ENCODE peak calls at places on chromosome 21, in six cellular contexts. O is heart right ventricle, C is endodermal cell, R is tibial artery, L is right cardiac atrium, I is thoracic aorta. B is an unnamed sample. For H3K4me1, the result is how much of the 10 kb centered on the place peaks cover.

GRCh38 chr21:20949884-20950283 is 48.3 kb upstream of the NCAM2 start:
- DNase-seq in O (no peak), C (no peak), R (no peak), L (no peak), I (no peak), B (no peak)

GRCh38 chr21:31181089-31181757 is 142.9 kb upstream of the KRTAP19-8 start:
- DNase-seq in O (no peak), C (no peak), R (no peak), L (no peak), I (no peak), B (no peak)

GRCh38 chr21:32382108-32382601 is 10.7 kb downstream of the URB1 start:
- DNase-seq in O (no peak), C (no peak), R (no peak), L (no peak), I (no peak), B (no peak)

GRCh38 chr21:46205121-46205520 is 20.9 kb upstream of the SPATC1L start:
- DNase-seq in O (no peak), C (no peak), R (no peak), L (no peak), I (no peak), B (no peak)

GRCh38 chr21:14737922-14738321 is 191.8 kb upstream of the SAMSN1 start:
- DNase-seq in O (peak), C (no peak), R (no peak), L (no peak), I (no peak), B (no peak)

GRCh38 chr21:16285646-16286223 is 556.0 kb downstream of the USP25 start:
- DNase-seq in O (no peak), C (no peak), R (no peak), L (no peak), I (no peak), B (no peak)

GRCh38 chr21:28439246-28439645 is 553.4 kb downstream of the LTN1 start:
- DNase-seq in O (no peak), C (no peak), R (no peak), L (no peak), I (no peak), B (no peak)

GRCh38 chr21:15088483-15088882 is 23.7 kb upstream of the NRIP1 start:
- DNase-seq in O (no peak), C (no peak), R (no peak), L (no peak), I (no peak), B (no peak)

GRCh38 chr21:27532081-27532480 is 565.2 kb upstream of the ADAMTS5 start:
- DNase-seq in O (no peak), C (no peak), R (no peak), L (no peak), I (no peak), B (no peak)

GRCh38 chr21:16541366-16541765 is 811.6 kb downstream of the USP25 start:
- DNase-seq in O (no peak), C (no peak), R (no peak), L (no peak), I (no peak), B (no peak)

GRCh38 chr21:35602811-35603210 is 457.5 kb downstream of the SETD4 start:
- DNase-seq in O (no peak), C (no peak), R (no peak), L (no peak), I (no peak), B (no peak)

GRCh38 chr21:46083271-46084040 is 14.5 kb upstream of the COL6A2 start:
- DNase-seq in O (no peak), C (peak), R (peak), L (peak), I (no peak), B (no peak)

GRCh38 chr21:25133939-25134338 is 473.3 kb downstream of the MRPL39 start:
- DNase-seq in O (no peak), C (no peak), R (no peak), L (no peak), I (no peak), B (no peak)

GRCh38 chr21:39125752-39126485 is 57.3 kb downstream of the PSMG1 start:
- DNase-seq in O (peak), C (peak), R (no peak), L (no peak), I (no peak), B (no peak)

GRCh38 chr21:14533555-14534400 is 12.3 kb downstream of the SAMSN1 start:
- DNase-seq in O (no peak), C (no peak), R (no peak), L (no peak), I (no peak), B (no peak)

GRCh38 chr21:46250146-46250725 is 21.7 kb upstream of the LSS start:
- DNase-seq in O (no peak), C (no peak), R (no peak), L (no peak), I (no peak), B (no peak)

GRCh38 chr21:43648171-43648570 is 11.1 kb downstream of the HSF2BP start:
- DNase-seq in O (no peak), C (no peak), R (no peak), L (no peak), I (no peak), B (no peak)

GRCh38 chr21:17818158-17819113 is 720 bp downstream of the C21orf91 start:
- DNase-seq in O (peak), C (peak), R (peak), L (peak), I (no peak), B (no peak)

GRCh38 chr21:28111151-28111619 is 881.5 kb downstream of the LTN1 start:
- DNase-seq in O (peak), C (no peak), R (no peak), L (peak), I (no peak), B (no peak)

GRCh38 chr21:22115746-22116145 is 1117.5 kb downstream of the NCAM2 start:
- DNase-seq in O (no peak), C (no peak), R (no peak), L (no peak), I (no peak), B (no peak)

GRCh38 chr21:16514316-16514715 is 784.5 kb downstream of the USP25 start:
- DNase-seq in O (no peak), C (no peak), R (no peak), L (no peak), I (no peak), B (no peak)

GRCh38 chr21:23687154-23687553 is 1920.1 kb downstream of the MRPL39 start:
- DNase-seq in O (no peak), C (no peak), R (no peak), L (no peak), I (no peak), B (no peak)

GRCh38 chr21:24290151-24290833 is 1317.0 kb downstream of the MRPL39 start:
- DNase-seq in O (no peak), C (no peak), R (no peak), L (no peak), I (no peak), B (no peak)

GRCh38 chr21:24939288-24939687 is 668.0 kb downstream of the MRPL39 start:
- DNase-seq in O (no peak), C (no peak), R (no peak), L (no peak), I (no peak), B (no peak)

GRCh38 chr21:28442624-28443023 is 550.1 kb downstream of the LTN1 start:
- DNase-seq in O (no peak), C (no peak), R (no peak), L (no peak), I (no peak), B (no peak)

GRCh38 chr21:32353002-32353711 is 39.7 kb downstream of the URB1 start:
- DNase-seq in O (no peak), C (no peak), R (no peak), L (no peak), I (no peak), B (peak)

GRCh38 chr21:14901482-14901958 is 163.3 kb downstream of the NRIP1 start:
- DNase-seq in O (no peak), C (no peak), R (no peak), L (no peak), I (no peak), B (no peak)

GRCh38 chr21:32515869-32516268 is 69.5 kb downstream of the TCP10L start:
- DNase-seq in O (no peak), C (no peak), R (no peak), L (no peak), I (no peak), B (no peak)

GRCh38 chr21:30882907-30883597 is 1.7 kb upstream of the KRTAP11-1 start:
- DNase-seq in O (no peak), C (no peak), R (no peak), L (no peak), I (no peak), B (no peak)

GRCh38 chr21:46229133-46229922 is 754 bp upstream of the LSS start:
- DNase-seq in O (no peak), C (no peak), R (no peak), L (no peak), I (no peak), B (no peak)

GRCh38 chr21:46036696-46037337 is 55.2 kb downstream of the COL6A1 start:
- DNase-seq in O (no peak), C (no peak), R (no peak), L (peak), I (no peak), B (no peak)

GRCh38 chr21:42459583-42460215 is 36.3 kb downstream of the RSPH1 start:
- DNase-seq in O (no peak), C (peak), R (peak), L (no peak), I (no peak), B (no peak)
- H3K4me1 ChIP-seq in O (under half), C (under half), R (under half), L (under half), I (under half), B (under half)

GRCh38 chr21:37009740-37010341 is 3.3 kb downstream of the RIPPLY3 start:
- DNase-seq in O (peak), C (peak), R (peak), L (peak), I (peak), B (peak)
- H3K4me3 ChIP-seq in O (no peak), C (peak), R (no peak), L (no peak), I (peak), B (peak)

GRCh38 chr21:41425588-41425953 is 468 bp upstream of the MX1 start:
- DNase-seq in O (no peak), C (no peak), R (peak), L (no peak), I (no peak), B (no peak)
- H3K4me1 ChIP-seq in O (under half), C (under half), R (under half), L (under half), I (under half), B (under half)

DNA sequence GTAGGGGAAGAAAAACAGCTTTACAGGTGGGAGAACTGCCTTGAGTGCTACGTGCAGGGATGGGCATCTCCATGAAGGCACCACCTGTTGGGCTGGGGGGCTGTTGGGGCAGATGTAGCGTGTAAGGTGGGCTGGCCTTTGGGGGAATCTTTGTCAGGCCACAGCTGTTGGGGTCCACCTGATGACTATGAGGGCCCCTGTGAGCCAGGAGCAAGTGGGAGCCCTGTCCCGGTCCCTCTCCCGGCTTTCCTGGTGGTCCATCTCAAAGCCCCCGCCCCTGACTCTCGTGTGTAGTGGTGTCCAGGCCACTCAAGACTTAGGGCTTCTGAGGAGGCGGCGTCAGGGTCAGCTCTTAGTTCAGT is 13.5 kb downstream of the SLC37A1 start:
- DNase-seq in O (no peak), C (peak), R (peak), L (no peak), I (no peak), B (peak)
- H3K4me3 ChIP-seq in O (no peak), C (no peak), R (no peak), L (no peak), I (no peak), B (no peak)

GRCh38 chr21:26140185-26140584 is 30.4 kb downstream of the APP start:
- DNase-seq in O (peak), C (no peak), R (peak), L (peak), I (no peak), B (no peak)
- H3K4me1 ChIP-seq in O (under half), C (under half), R (under half), L (under half), I (under half), B (under half)

GRCh38 chr21:44911066-44911383 is 9.7 kb downstream of the ITGB2 start:
- DNase-seq in O (no peak), C (no peak), R (no peak), L (no peak), I (no peak), B (no peak)
- H3K4me3 ChIP-seq in O (no peak), C (no peak), R (no peak), L (no peak), I (no peak), B (no peak)

GRCh38 chr21:33938381-33938780 is 22.8 kb upstream of the ATP5PO start:
- DNase-seq in O (no peak), C (no peak), R (no peak), L (no peak), I (no peak), B (no peak)

GRCh38 chr21:33940846-33941245 is 25.2 kb upstream of the ATP5PO start:
- DNase-seq in O (no peak), C (no peak), R (no peak), L (no peak), I (no peak), B (no peak)

GRCh38 chr21:33937931-33938339 is 22.3 kb upstream of the ATP5PO start:
- DNase-seq in O (no peak), C (no peak), R (no peak), L (no peak), I (no peak), B (no peak)

GRCh38 chr21:33940164-33940563 is 24.6 kb upstream of the ATP5PO start:
- DNase-seq in O (no peak), C (no peak), R (no peak), L (no peak), I (no peak), B (no peak)

DNA sequence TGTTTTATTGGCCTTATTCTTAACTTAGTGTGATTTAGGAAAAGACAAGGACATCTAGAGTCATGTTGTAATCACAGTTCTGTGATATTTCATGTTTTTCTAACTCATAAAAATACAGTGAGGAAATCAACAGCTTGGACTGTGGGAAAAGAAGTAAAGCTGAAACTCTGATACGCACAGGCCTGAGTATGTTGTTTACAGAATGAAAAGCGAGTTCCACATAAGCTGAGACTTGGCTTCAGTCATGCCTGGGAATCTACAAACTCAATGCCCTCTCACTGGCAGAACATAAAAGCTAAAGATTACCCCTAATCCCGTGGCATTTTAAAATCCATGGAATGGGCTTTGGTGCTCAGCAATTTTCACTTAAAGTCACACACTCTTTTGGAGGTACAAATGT is 23.6 kb upstream of the ATP5PO start:
- DNase-seq in O (no peak), C (no peak), R (no peak), L (no peak), I (no peak), B (no peak)
- H3K4me1 ChIP-seq in O (under half), C (under half), R (under half), L (under half), I (under half), B (under half)

B was measured in ascending aorta.